ENCODE peak calls at places on chromosome 21, in nine cellular contexts. C, K, E, Q, X, S, B, L and Y are unnamed samples.

GRCh38 chr21:29034678-29035077 is 10.2 kb downstream of the USP16 start:
- DNase-seq in E (peak; percentile 26), B (no peak), L (no peak), Q (no peak), C (no peak), S (no peak), K (no peak), X (no peak), Y (no peak)

GRCh38 chr21:41769933-41770332 is 3.1 kb upstream of the RIPK4 start:
- DNase-seq in S (no peak), L (no peak), B (no peak), C (no peak), E (no peak), K (no peak), Q (no peak), X (no peak), Y (no peak)

GRCh38 chr21:33760641-33761103 is 118.4 kb downstream of the ITSN1 start:
- DNase-seq in L (no peak), S (no peak), X (no peak), B (no peak), C (peak; percentile 4), K (no peak), Q (no peak), E (peak; percentile 95), Y (peak; percentile 44)

GRCh38 chr21:41576010-41576615 is 68.2 kb upstream of the TMPRSS2 start:
- DNase-seq in K (no peak), X (no peak), E (no peak), L (no peak), C (no peak), S (no peak), Q (no peak), B (no peak), Y (no peak)

GRCh38 chr21:45002381-45003204 is 62.8 kb downstream of the SLX9 start:
- DNase-seq in C (no peak), L (no peak), B (no peak), X (no peak), Q (no peak), K (no peak), S (no peak), E (no peak), Y (no peak)

GRCh38 chr21:39180429-39181019 is 2.7 kb downstream of the PSMG1 start:
- DNase-seq in E (peak; percentile 6), B (no peak), C (peak; percentile 13), X (no peak), Q (no peak), L (no peak), K (no peak), S (peak; percentile 4), Y (no peak)

GRCh38 chr21:17371470-17371869 is 141.4 kb upstream of the CXADR start:
- DNase-seq in E (peak; percentile 86), B (no peak), S (no peak), X (no peak), L (no peak), K (no peak), Q (no peak), C (peak; percentile 54), Y (no peak)

GRCh38 chr21:44761747-44762208 is 39.8 kb downstream of the UBE2G2 start:
- DNase-seq in Q (no peak), S (no peak), B (no peak), L (no peak), K (no peak), X (no peak), E (no peak), C (no peak), Y (no peak)

GRCh38 chr21:41254090-41254700 is 62.4 kb upstream of the FAM3B start:
- DNase-seq in X (no peak), E (no peak), S (no peak), Q (no peak), B (no peak), C (no peak), K (no peak), L (no peak), Y (no peak)

GRCh38 chr21:29849735-29850176 is 90.0 kb downstream of the GRIK1 start:
- DNase-seq in E (peak; percentile 72), L (peak; percentile 66), K (peak; percentile 5), X (no peak), Q (no peak), C (peak; percentile 69), B (peak; percentile 1), S (peak; percentile 55), Y (peak; percentile 12)

GRCh38 chr21:44931137-44931500 is 8.7 kb upstream of the SLX9 start:
- DNase-seq in X (no peak), L (peak; percentile 59), K (peak; percentile 5), Q (no peak), E (peak; percentile 40), C (peak; percentile 75), B (no peak), S (no peak), Y (no peak)

GRCh38 chr21:26167593-26167992 is 3.0 kb downstream of the APP start:
- DNase-seq in K (no peak), B (no peak), X (no peak), S (no peak), E (no peak), L (no peak), C (no peak), Q (no peak), Y (no peak)

GRCh38 chr21:42351626-42352432 is 1.0 kb upstream of the TFF2 start:
- DNase-seq in L (no peak), E (no peak), K (no peak), B (no peak), C (no peak), X (no peak), S (no peak), Q (no peak), Y (no peak)

GRCh38 chr21:33924766-33925100 is 9.1 kb upstream of the ATP5PO start:
- DNase-seq in S (no peak), L (no peak), Q (no peak), B (no peak), X (no peak), C (peak; percentile 62), K (no peak), E (no peak), Y (no peak)

GRCh38 chr21:43938751-43939442 is 73.2 kb upstream of the TRAPPC10 start:
- DNase-seq in X (peak; percentile 79), K (peak; percentile 26), E (peak; percentile 58), L (peak; percentile 95), S (peak; percentile 75), Q (no peak), C (peak; percentile 72), B (peak; percentile 83), Y (no peak)

GRCh38 chr21:20661221-20661620 is 337.0 kb upstream of the NCAM2 start:
- DNase-seq in Q (no peak), C (no peak), S (no peak), X (no peak), K (no peak), L (no peak), E (no peak), B (no peak), Y (no peak)